ENCODE peak calls at places on chromosomes 5 and 9, in five cellular contexts. W is cardiac muscle cell; P is transverse colon; U is CD8-positive, alpha-beta T cell; C is heart left ventricle. A is an unnamed sample.
A peak's percentile ranks its signal among the peaks of the same experiment; 100 is the strongest.

GRCh38 chr9:108850293-108850897 is 5.4 kb downstream of the ACTL7B start:
- DNase-seq in U (no peak), W (no peak), P (no peak), C (no peak), A (no peak)

GRCh38 chr5:33539192-33539591 is 98.4 kb downstream of the TARS1 start:
- DNase-seq in W (no peak), P (no peak), C (no peak), U (no peak), A (no peak)

GRCh38 chr5:25107878-25108277 is 463.1 kb upstream of the CDH10 start:
- DNase-seq in W (no peak), P (no peak), U (no peak), C (no peak), A (no peak)

GRCh38 chr5:59483971-59484472 is 409.5 kb downstream of the PDE4D start:
- DNase-seq in C (no peak), P (no peak), U (no peak), W (peak; percentile 39), A (no peak)

GRCh38 chr9:129411501-129412175 is 209.3 kb downstream of the C9orf50 start:
- DNase-seq in W (no peak), C (no peak), P (no peak), U (no peak), A (no peak)

GRCh38 chr9:96556701-96557461 is 62.8 kb downstream of the CDC14B start:
- DNase-seq in P (no peak), U (no peak), W (peak; percentile 21), C (no peak), A (no peak)

GRCh38 chr5:35852084-35852734 is 4.5 kb upstream of the IL7R start:
- DNase-seq in W (no peak), U (peak; percentile 42), C (no peak), P (no peak), A (peak; percentile 80)

GRCh38 chr9:83965350-83966208 is 14.4 kb downstream of the HNRNPK start:
- DNase-seq in C (no peak), U (no peak), P (no peak), W (no peak), A (no peak)

GRCh38 chr9:89350988-89351557 is 32.8 kb downstream of the SECISBP2 start:
- DNase-seq in U (no peak), W (no peak), C (no peak), P (no peak), A (no peak)

GRCh38 chr5:126949475-126949874 is 80.9 kb downstream of the MARCHF3 start:
- DNase-seq in U (no peak), C (no peak), W (no peak), P (no peak), A (no peak)

GRCh38 chr9:98050351-98050750 is 6.2 kb upstream of the NANS start:
- DNase-seq in C (no peak), U (no peak), P (no peak), W (no peak), A (no peak)

GRCh38 chr9:131237931-131238401 is 38.3 kb downstream of the FAM78A start:
- DNase-seq in U (peak; percentile 91), P (peak; percentile 83), W (peak; percentile 63), C (peak; percentile 76), A (peak; percentile 68)

GRCh38 chr5:87127426-87127825 is 140.3 kb upstream of the RASA1 start:
- DNase-seq in C (no peak), W (no peak), U (no peak), P (no peak), A (no peak)

GRCh38 chr5:53749611-53750010 is 189.2 kb downstream of the NDUFS4 start:
- DNase-seq in U (no peak), P (no peak), C (no peak), W (no peak), A (no peak)

GRCh38 chr5:65704608-65705239 is 17.2 kb downstream of the SGTB start:
- DNase-seq in W (no peak), C (no peak), U (no peak), P (no peak), A (no peak)

GRCh38 chr5:147140558-147140957 is 94.3 kb upstream of the STK32A start:
- DNase-seq in P (no peak), U (no peak), W (no peak), C (no peak), A (no peak)

GRCh38 chr9:98118640-98119601 is at the start of gene TRIM14:
- DNase-seq in P (peak; percentile 85), C (peak; percentile 61), U (peak; percentile 57), W (peak; percentile 65), A (peak; percentile 57)

GRCh38 chr9:84382728-84383127 is 42.2 kb upstream of the SLC28A3 start:
- DNase-seq in C (no peak), P (no peak), W (no peak), U (no peak), A (peak; percentile 56)

GRCh38 chr5:175501759-175502158 is 23.4 kb downstream of the SFXN1 start:
- DNase-seq in P (no peak), W (no peak), U (no peak), C (no peak), A (no peak)
- H3K36me3 ChIP-seq in P (no peaks in the 10 kb centered on the region), W (peaks cover 27% of the 10 kb centered on the region), U (peaks cover 8% of the 10 kb centered on the region), C (peaks cover 36% of the 10 kb centered on the region), A (no peaks in the 10 kb centered on the region)

GRCh38 chr5:119291877-119292276 is 63.9 kb upstream of the TNFAIP8 start:
- DNase-seq in U (no peak), C (no peak), P (no peak), W (no peak), A (no peak)
- H3K4me3 ChIP-seq in U (no peak overlapping the region), C (no peak overlapping the region), P (no peak overlapping the region), W (no peak overlapping the region), A (no peak overlapping the region)

DNA sequence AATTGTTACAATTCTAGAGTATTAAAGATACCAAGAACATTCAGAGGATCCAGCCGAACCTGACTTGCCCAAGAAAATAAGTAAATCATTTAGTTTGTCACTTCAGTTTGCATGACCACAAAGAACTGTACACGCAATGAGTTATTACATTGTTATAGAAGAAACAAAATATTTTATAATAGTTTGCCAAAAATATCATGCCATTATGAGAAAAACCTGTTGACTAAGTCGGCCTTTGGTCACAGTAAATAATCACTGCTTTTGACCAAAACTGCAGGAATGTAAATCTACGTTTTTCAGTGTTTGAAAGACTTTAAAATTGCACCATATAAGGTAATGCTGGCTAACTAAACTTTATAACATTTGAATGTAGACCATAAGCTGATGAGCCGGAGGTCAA is 27.9 kb downstream of the TRIO start:
- DNase-seq in W (no peak), U (no peak), P (no peak), C (no peak), A (no peak)
- H3K4me1 ChIP-seq in W (peaks cover 40% of the 10 kb centered on the region), U (no peaks in the 10 kb centered on the region), P (peaks cover 45% of the 10 kb centered on the region), C (peaks cover 14% of the 10 kb centered on the region), A (peaks cover 7% of the 10 kb centered on the region)

GRCh38 chr5:169707714-169708113 is 70.6 kb downstream of the DOCK2 start:
- DNase-seq in P (no peak), U (no peak), C (no peak), W (peak; percentile 63), A (no peak)
- H3K36me3 ChIP-seq in P (no peaks in the 10 kb centered on the region), U (peaks cover 60% of the 10 kb centered on the region), C (no peaks in the 10 kb centered on the region), W (no peaks in the 10 kb centered on the region), A (no peaks in the 10 kb centered on the region)

GRCh38 chr9:13035822-13036221 is 243.7 kb downstream of the MPDZ start:
- DNase-seq in P (no peak), W (no peak), C (no peak), U (no peak), A (no peak)

GRCh38 chr9:13033959-13034695 is 245.4 kb downstream of the MPDZ start:
- DNase-seq in U (no peak), C (peak; percentile 53), P (peak; percentile 48), W (peak; percentile 80), A (peak; percentile 49)

GRCh38 chr9:13032585-13032984 is 246.9 kb downstream of the MPDZ start:
- DNase-seq in C (no peak), P (no peak), U (no peak), W (no peak), A (no peak)

DNA sequence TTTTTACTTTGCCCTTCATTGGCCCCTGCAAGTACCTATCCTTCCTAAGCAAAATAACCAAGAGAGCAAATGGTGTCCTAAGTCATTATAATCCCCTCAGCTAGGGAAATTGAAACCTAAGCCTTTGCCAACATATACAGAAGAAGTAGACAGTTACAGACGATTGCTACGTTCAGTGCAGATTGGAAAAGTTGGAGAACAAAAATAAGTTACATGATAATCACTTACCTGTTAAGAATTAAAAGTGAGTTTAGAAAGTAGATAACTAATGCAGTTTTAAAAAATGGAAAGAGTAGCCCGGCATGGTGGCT is 244.8 kb downstream of the MPDZ start:
- DNase-seq in U (no peak), P (no peak), W (no peak), C (no peak), A (no peak)
- H3K4me3 ChIP-seq in U (no peak overlapping the region), P (no peak overlapping the region), W (no peak overlapping the region), C (no peak overlapping the region), A (no peak overlapping the region)

GRCh38 chr5:180821538-180821937 is 18.9 kb upstream of the MGAT1 start:
- DNase-seq in C (no peak), W (no peak), U (no peak), P (no peak), A (no peak)
- H3K4me1 ChIP-seq in C (peaks cover 8% of the 10 kb centered on the region), W (peaks cover 9% of the 10 kb centered on the region), U (peaks cover 25% of the 10 kb centered on the region), P (peaks cover 9% of the 10 kb centered on the region), A (peaks cover 55% of the 10 kb centered on the region)

GRCh38 chr9:104836235-104836634 is 72.3 kb downstream of the NIPSNAP3B start:
- DNase-seq in U (no peak), C (no peak), P (no peak), W (peak; percentile 79), A (no peak)
- H3K36me3 ChIP-seq in U (no peaks in the 10 kb centered on the region), C (peaks cover 86% of the 10 kb centered on the region), P (no peaks in the 10 kb centered on the region), W (peaks cover 12% of the 10 kb centered on the region), A (peaks cover 92% of the 10 kb centered on the region)

GRCh38 chr9:136798708-136799078 is 2.6 kb downstream of the CCDC183 start:
- DNase-seq in W (no peak), U (no peak), C (no peak), P (no peak), A (no peak)

GRCh38 chr9:136796238-136796774 is at the start of gene CCDC183:
- DNase-seq in W (no peak), U (no peak), P (no peak), C (no peak), A (no peak)

GRCh38 chr9:136799854-136800657 is 3.9 kb downstream of the CCDC183 start:
- DNase-seq in C (peak; percentile 76), U (peak; percentile 92), P (peak; percentile 97), W (peak; percentile 97), A (peak; percentile 90)

GRCh38 chr9:136802321-136802720 is 5.4 kb upstream of the RABL6 start:
- DNase-seq in C (no peak), P (no peak), U (no peak), W (no peak), A (no peak)

GRCh38 chr9:136799079-136799853 is 3.1 kb downstream of the CCDC183 start:
- DNase-seq in W (peak; percentile 45), C (no peak), U (no peak), P (peak; percentile 83), A (no peak)
- H3K4me3 ChIP-seq in W (peak overlapping the region; percentile 68), C (peak overlapping the region; percentile 47), U (peak overlapping the region; percentile 75), P (peak overlapping the region; percentile 37), A (no peak overlapping the region)

GRCh38 chr9:125985998-125986655 is 239.0 kb downstream of the PBX3 start:
- DNase-seq in C (no peak), U (no peak), W (no peak), P (peak; percentile 4), A (no peak)

GRCh38 chr9:125983681-125984080 is 236.5 kb downstream of the PBX3 start:
- DNase-seq in C (no peak), P (no peak), U (no peak), W (no peak), A (no peak)

GRCh38 chr9:125985142-125985997 is 238.2 kb downstream of the PBX3 start:
- DNase-seq in C (no peak), W (no peak), U (no peak), P (peak; percentile 0), A (no peak)

GRCh38 chr9:125984461-125984860 is 237.3 kb downstream of the PBX3 start:
- DNase-seq in P (no peak), W (no peak), U (no peak), C (no peak), A (no peak)

GRCh38 chr9:125982798-125983406 is 235.7 kb downstream of the PBX3 start:
- DNase-seq in W (no peak), U (no peak), P (no peak), C (no peak), A (no peak)
- H3K4me1 ChIP-seq in W (no peaks in the 10 kb centered on the region), U (no peaks in the 10 kb centered on the region), P (no peaks in the 10 kb centered on the region), C (no peaks in the 10 kb centered on the region), A (no peaks in the 10 kb centered on the region)

A was measured in adrenal gland.